ENCODE peak calls at places on chromosomes 4 and X, in six cellular contexts. Y is H7; I is central memory CD4-positive, alpha-beta T cell; A is bronchial epithelial cell; R is NCI-H774; Q is cardiac fibroblast. W is an unnamed sample.

GRCh38 chr4:128379860-128380259 is 92.2 kb upstream of the PGRMC2 start:
- DNase-seq in I (no peak), Y (peak), Q (peak), A (no peak), R (no peak), W (no peak)

GRCh38 chr4:156790866-156791265 is 180.7 kb downstream of the PDGFC start:
- DNase-seq in A (no peak), Q (peak), I (no peak), R (no peak), Y (no peak), W (no peak)

GRCh38 chrX:39869846-39870601 is 227.7 kb downstream of the BCOR start:
- DNase-seq in I (peak), Q (peak), R (no peak), Y (no peak), A (peak), W (no peak)

GRCh38 chr4:5572751-5573150 is 135.6 kb downstream of the EVC2 start:
- DNase-seq in A (no peak), I (no peak), Y (no peak), R (no peak), Q (no peak), W (no peak)

GRCh38 chr4:7773401-7774187 is 166.1 kb downstream of the AFAP1 start:
- DNase-seq in Y (peak), A (no peak), R (no peak), Q (no peak), I (no peak), W (no peak)

GRCh38 chrX:17154001-17154400 is 207.5 kb downstream of the REPS2 start:
- DNase-seq in R (no peak), A (peak), Y (no peak), Q (no peak), I (no peak), W (no peak)

GRCh38 chrX:64642482-64642881 is 247.2 kb upstream of the MTMR8 start:
- DNase-seq in R (no peak), I (no peak), Q (peak), A (no peak), Y (no peak), W (no peak)

GRCh38 chr4:173360587-173361221 is 10.1 kb upstream of the SAP30 start:
- DNase-seq in I (no peak), R (no peak), Q (peak), A (peak), Y (peak), W (peak)

GRCh38 chr4:99669084-99669483 is 11.5 kb upstream of the C4orf54 start:
- DNase-seq in R (no peak), I (no peak), Y (no peak), A (no peak), Q (no peak), W (no peak)

GRCh38 chrX:46301903-46302302 is 243.3 kb downstream of the ZNF674 start:
- DNase-seq in A (no peak), I (no peak), Q (no peak), R (no peak), Y (no peak), W (no peak)

GRCh38 chr4:6618386-6619115 is 21.9 kb upstream of the MRFAP1 start:
- DNase-seq in A (no peak), I (no peak), Y (peak), Q (no peak), R (no peak), W (no peak)